ENCODE peak calls at places on chromosomes 4 and X, in nine cellular contexts. D, T, U, J, A, R, L, Z and I are unnamed samples.

GRCh38 chr4:22072726-22073125 is 124.2 kb upstream of the KCNIP4 start:
- DNase-seq in D (no peak), A (no peak), R (no peak), J (no peak), L (no peak), U (no peak), Z (no peak), T (no peak), I (no peak)

GRCh38 chr4:142311916-142312315 is 534.2 kb downstream of the INPP4B start:
- DNase-seq in A (no peak), J (no peak), L (no peak), D (no peak), Z (no peak), T (no peak), U (no peak), R (no peak), I (no peak)

GRCh38 chr4:140085062-140085622 is 68.8 kb downstream of the MAML3 start:
- DNase-seq in L (no peak), T (no peak), J (no peak), A (no peak), U (no peak), D (no peak), Z (peak; percentile 28), R (no peak), I (no peak)

GRCh38 chr4:52856802-52857201 is 5.3 kb upstream of the RASL11B start:
- DNase-seq in U (no peak), J (no peak), R (no peak), A (no peak), D (no peak), T (no peak), Z (no peak), L (no peak), I (no peak)

GRCh38 chr4:183989471-183989870 is 84.4 kb downstream of the STOX2 start:
- DNase-seq in R (no peak), A (peak; percentile 95), J (no peak), L (no peak), Z (no peak), D (no peak), T (no peak), U (no peak), I (no peak)

GRCh38 chr4:113971706-113972360 is 7.6 kb downstream of the ARSJ start:
- DNase-seq in T (no peak), U (no peak), L (no peak), Z (peak; percentile 52), J (peak; percentile 54), A (peak; percentile 54), R (no peak), D (no peak), I (no peak)

GRCh38 chr4:106355193-106355592 is 13.4 kb downstream of the GIMD1 start:
- DNase-seq in D (peak; percentile 57), L (no peak), U (no peak), T (no peak), Z (no peak), J (no peak), A (no peak), R (no peak), I (no peak)

GRCh38 chrX:15761564-15762191 is 23.6 kb downstream of the CA5B start:
- DNase-seq in J (no peak), R (no peak), D (no peak), T (no peak), Z (peak; percentile 8), L (no peak), U (peak; percentile 14), A (peak; percentile 26), I (no peak)

GRCh38 chrX:134868766-134869495 is 121.9 kb upstream of the SMIM10 start:
- DNase-seq in D (no peak), R (no peak), U (no peak), L (no peak), T (no peak), Z (peak; percentile 78), A (peak; percentile 94), J (no peak), I (no peak)

GRCh38 chr4:108008721-108009120 is 19.0 kb downstream of the HADH start:
- DNase-seq in L (no peak), U (no peak), T (no peak), A (peak; percentile 61), Z (peak; percentile 77), R (no peak), J (no peak), D (no peak), I (no peak)

GRCh38 chrX:152658302-152658701 is 20.6 kb downstream of the GABRQ start:
- DNase-seq in L (no peak), R (no peak), D (no peak), J (no peak), A (no peak), U (no peak), T (no peak), Z (no peak), I (no peak)

GRCh38 chr4:125303821-125304220 is 10.9 kb upstream of the FAT4 start:
- DNase-seq in Z (no peak), L (no peak), T (no peak), U (no peak), A (no peak), R (no peak), J (no peak), D (no peak), I (no peak)

GRCh38 chr4:84530871-84531270 is 31.8 kb upstream of the NKX6-1 start:
- DNase-seq in L (no peak), A (peak; percentile 10), D (no peak), Z (peak; percentile 39), R (no peak), J (no peak), T (no peak), U (no peak), I (no peak)

GRCh38 chrX:15903186-15903681 is 48.6 kb upstream of the AP1S2 start:
- DNase-seq in T (no peak), D (no peak), Z (no peak), U (no peak), R (no peak), J (no peak), L (no peak), A (no peak), I (no peak)

GRCh38 chrX:131831185-131831520 is 191.9 kb upstream of the STK26 start:
- DNase-seq in T (no peak), R (no peak), Z (no peak), J (no peak), L (no peak), D (no peak), U (no peak), A (no peak), I (no peak)

GRCh38 chrX:131828482-131828881 is 194.6 kb upstream of the STK26 start:
- DNase-seq in U (no peak), R (no peak), T (no peak), D (no peak), Z (no peak), L (no peak), A (no peak), J (no peak), I (no peak)

GRCh38 chrX:131827935-131828334 is 195.2 kb upstream of the STK26 start:
- DNase-seq in Z (no peak), U (no peak), J (no peak), T (no peak), D (no peak), R (peak; percentile 26), A (no peak), L (no peak), I (no peak)

GRCh38 chrX:131826572-131826971 is 196.5 kb upstream of the STK26 start:
- DNase-seq in L (no peak), Z (no peak), D (no peak), J (no peak), R (no peak), T (no peak), U (no peak), A (no peak), I (no peak)

DNA sequence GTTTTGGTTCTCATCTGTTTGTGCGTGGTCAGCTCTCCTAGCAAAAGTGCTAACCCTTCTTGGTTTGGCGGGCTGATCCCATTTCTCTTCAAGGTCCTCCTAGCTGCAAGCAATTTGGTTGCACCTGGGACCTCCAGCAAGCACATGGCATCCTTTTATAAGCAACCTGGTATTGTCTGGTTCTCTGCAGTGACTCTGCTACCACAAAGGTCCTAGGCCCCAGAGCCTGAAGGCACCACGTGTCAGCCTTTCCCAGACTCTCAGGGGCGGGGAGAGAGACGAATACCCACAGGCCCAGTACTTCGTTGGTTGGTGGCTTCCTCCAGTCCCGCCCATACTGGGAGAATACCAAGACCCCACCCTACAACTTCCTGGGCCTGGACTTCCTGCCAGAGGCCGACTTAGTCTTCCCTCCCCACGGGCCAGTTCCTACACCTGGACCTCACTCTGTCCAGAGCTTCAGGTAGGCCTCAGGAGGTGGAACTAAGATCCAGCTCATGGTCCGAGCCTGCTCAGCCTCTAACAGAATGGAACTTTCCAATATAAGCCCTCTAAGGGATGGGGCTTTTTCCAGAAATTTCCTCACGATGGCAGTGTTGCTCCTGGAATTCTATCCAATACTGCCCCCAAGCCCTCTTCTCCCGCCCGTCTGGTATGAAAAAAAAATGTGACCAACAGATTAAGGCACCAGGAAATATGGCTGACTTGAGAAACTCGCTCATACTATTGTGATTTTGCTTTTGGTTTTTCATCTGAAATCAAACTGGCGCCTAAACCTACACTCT is 192.5 kb upstream of the STK26 start:
- DNase-seq in A (peak; percentile 45), L (peak; percentile 63), J (peak; percentile 37), U (peak; percentile 62), T (peak; percentile 40), D (peak; percentile 60), R (no peak), Z (peak; percentile 25), I (peak; percentile 73)
- TF ChIP-seq CTCF in A (no peak), L (peak; percentile 35), J (peak; percentile 49), U (no peak), T (peak; percentile 55), D (peak; percentile 52), R (no peak), Z (peak; percentile 70), I (peak; percentile 79)

GRCh38 chr4:181998588-181998987 is 244.6 kb upstream of the TENM3 start:
- DNase-seq in U (no peak), D (no peak), A (no peak), Z (no peak), T (no peak), J (no peak), R (no peak), L (no peak), I (no peak)
- TF ChIP-seq CTCF in U (no peak), D (no peak), A (no peak), Z (peak; percentile 58), T (no peak), J (no peak), R (no peak), L (no peak), I (no peak)

GRCh38 chr4:169270156-169270809 is 473 bp downstream of the SH3RF1 start:
- DNase-seq in L (peak; percentile 87), T (peak; percentile 75), J (no peak), U (peak; percentile 57), R (no peak), A (peak; percentile 52), Z (no peak), D (peak; percentile 75), I (peak; percentile 54)
- TF ChIP-seq CTCF in L (no peak), T (peak; percentile 42), J (no peak), U (no peak), R (no peak), A (no peak), Z (no peak), D (peak; percentile 18), I (peak; percentile 23)

GRCh38 chr4:528835-529234 is 29.8 kb downstream of the PIGG start:
- DNase-seq in Z (no peak), J (no peak), T (no peak), L (no peak), D (no peak), U (no peak), A (no peak), R (no peak), I (no peak)
- TF ChIP-seq CTCF in Z (no peak), J (no peak), T (no peak), L (no peak), D (no peak), U (no peak), A (no peak), R (no peak), I (no peak)